ENCODE peak calls at places on chromosomes 13 and 19, in four cellular contexts. H is mesendoderm, A is SW480, F is left ventricle myocardium inferior. W is an unnamed sample.
A peak's percentile ranks its signal among the peaks of the same experiment; 100 is the strongest.

GRCh38 chr13:93984876-93985275 is 494.6 kb downstream of the DCT start:
- DNase-seq in H (peak; percentile 40), A (no peak), F (no peak), W (no peak)

GRCh38 chr13:44189085-44189484 is 184.5 kb upstream of the SERP2 start:
- DNase-seq in H (no peak), A (no peak), F (no peak), W (no peak)

GRCh38 chr13:110328509-110328908 is 21.4 kb downstream of the COL4A2 start:
- DNase-seq in H (no peak), A (no peak), F (no peak), W (no peak)

GRCh38 chr19:39138221-39139211 is 12.9 kb downstream of the PAK4 start:
- DNase-seq in H (no peak), A (no peak), F (no peak), W (no peak)

GRCh38 chr19:57338798-57339378 is 12.2 kb upstream of the ZNF304 start:
- DNase-seq in H (no peak), A (no peak), F (no peak), W (no peak)

GRCh38 chr19:23440207-23440606 is 44.9 kb upstream of the ZNF91 start:
- DNase-seq in H (peak; percentile 46), A (no peak), F (no peak), W (no peak)

GRCh38 chr13:102724923-102725322 is 30.1 kb upstream of the METTL21C start:
- DNase-seq in H (peak; percentile 7), A (peak; percentile 48), F (no peak), W (no peak)

GRCh38 chr19:35959040-35959967 is 23.1 kb downstream of the LRFN3 start:
- DNase-seq in H (no peak), A (no peak), F (peak; percentile 51), W (no peak)

GRCh38 chr13:35872369-35872768 is 258.8 kb downstream of the DCLK1 start:
- DNase-seq in H (no peak), A (no peak), F (no peak), W (no peak)

GRCh38 chr13:29849071-29849541 is 1.3 kb downstream of the UBL3 start:
- DNase-seq in H (peak; percentile 46), A (peak; percentile 75), F (no peak), W (no peak)

GRCh38 chr13:75621147-75621546 is 15.0 kb upstream of the LMO7 start:
- DNase-seq in H (no peak), A (no peak), F (no peak), W (no peak)

GRCh38 chr13:70107498-70108271 is at the start of gene ATXN8OS:
- DNase-seq in H (peak; percentile 38), A (no peak), F (no peak), W (no peak)

GRCh38 chr19:32397736-32398135 is 7.8 kb upstream of the DPY19L3 start:
- DNase-seq in H (peak; percentile 2), A (peak; percentile 73), F (no peak), W (no peak)

GRCh38 chr19:16136185-16137067 is 7.1 kb upstream of the HSH2D start:
- DNase-seq in H (peak; percentile 35), A (no peak), F (no peak), W (no peak)